ENCODE peak calls at places on chromosomes 13 and 19, in eight cellular contexts. N, L, M, K, A, H, V and Z are unnamed samples. For H3K9me3, the result is how much of the 10 kb centered on the place peaks cover.

GRCh38 chr13:71015516-71015915 is 851.5 kb downstream of the DACH1 start:
- DNase-seq in K (no peak), H (no peak), A (no peak), N (no peak), M (no peak), L (no peak), V (no peak), Z (no peak)

GRCh38 chr19:23991170-23991569 is 76.5 kb downstream of the ZNF726 start:
- DNase-seq in H (no peak), V (peak), L (no peak), K (no peak), N (no peak), A (peak), M (peak), Z (no peak)

GRCh38 chr13:73000027-73000674 is 58.7 kb upstream of the KLF5 start:
- DNase-seq in M (peak), L (peak), V (peak), N (no peak), K (no peak), A (peak), H (no peak), Z (no peak)

GRCh38 chr13:110813646-110814624 is 100.4 kb downstream of the ING1 start:
- DNase-seq in N (no peak), M (no peak), V (no peak), H (peak), K (no peak), A (no peak), L (no peak), Z (peak)

GRCh38 chr13:21812192-21812626 is 141.3 kb downstream of the FGF9 start:
- DNase-seq in H (no peak), V (no peak), M (no peak), N (no peak), K (no peak), A (no peak), L (peak), Z (no peak)

GRCh38 chr19:49881672-49882394 is 4.3 kb downstream of the TBC1D17 start:
- DNase-seq in H (peak), M (no peak), N (no peak), L (no peak), V (no peak), K (no peak), A (no peak), Z (peak)

GRCh38 chr19:53594811-53595509 is 36.8 kb upstream of the DPRX start:
- DNase-seq in L (no peak), H (peak), K (no peak), M (no peak), A (no peak), V (no peak), N (no peak), Z (no peak)

GRCh38 chr13:63595811-63596210 is 2180.2 kb upstream of the PCDH20 start:
- DNase-seq in H (peak), V (no peak), L (no peak), N (no peak), A (no peak), M (no peak), K (no peak), Z (no peak)

GRCh38 chr13:21683034-21683733 is 12.3 kb downstream of the FGF9 start:
- DNase-seq in N (no peak), H (no peak), A (peak), K (no peak), M (no peak), L (no peak), V (peak), Z (no peak)

GRCh38 chr13:65063753-65064152 is 2166.4 kb downstream of the PCDH9 start:
- DNase-seq in L (peak), N (no peak), A (peak), M (no peak), V (no peak), H (no peak), K (no peak), Z (no peak)

GRCh38 chr13:105642511-105642958 is 892.9 kb downstream of the EFNB2 start:
- DNase-seq in H (no peak), N (no peak), L (no peak), K (no peak), A (peak), V (no peak), M (no peak), Z (no peak)

GRCh38 chr13:96898212-96898611 is 96.1 kb downstream of the OXGR1 start:
- DNase-seq in M (no peak), V (no peak), A (peak), H (no peak), N (no peak), K (no peak), L (peak), Z (no peak)

GRCh38 chr19:7373862-7374261 is 25.1 kb downstream of the ARHGEF18 start:
- DNase-seq in K (no peak), H (no peak), V (no peak), A (no peak), M (no peak), L (peak), N (no peak), Z (no peak)

GRCh38 chr19:45670670-45671453 is 2.8 kb downstream of the GIPR start:
- DNase-seq in N (peak), M (peak), H (peak), K (peak), A (no peak), L (peak), V (peak), Z (no peak)

GRCh38 chr19:46537136-46538097 is 41.8 kb upstream of the PNMA8B start:
- DNase-seq in N (peak), K (peak), M (peak), V (no peak), H (no peak), L (peak), A (no peak), Z (peak)

GRCh38 chr13:27952931-27953670 is 16.0 kb downstream of the CDX2 start:
- DNase-seq in M (no peak), K (no peak), A (no peak), V (no peak), L (no peak), N (peak), H (no peak), Z (no peak)

GRCh38 chr19:4678881-4679379 is 8.8 kb upstream of the MYDGF start:
- DNase-seq in V (no peak), N (no peak), L (peak), K (no peak), H (no peak), M (peak), A (no peak), Z (no peak)

GRCh38 chr19:4369109-4369887 is 25.9 kb downstream of the MPND start:
- DNase-seq in M (peak), K (peak), L (no peak), A (no peak), H (peak), V (peak), N (peak), Z (no peak)

GRCh38 chr19:48480151-48480475 is 10.9 kb downstream of the CYTH2 start:
- DNase-seq in N (peak), K (peak), A (no peak), V (no peak), M (no peak), L (peak), H (peak), Z (peak)

GRCh38 chr13:74128171-74128767 is 5.9 kb downstream of the KLF12 start:
- DNase-seq in A (peak), N (no peak), K (no peak), M (no peak), H (no peak), V (no peak), L (no peak), Z (no peak)

GRCh38 chr19:38669532-38669931 is 22.1 kb downstream of the ACTN4 start:
- DNase-seq in V (no peak), L (no peak), M (no peak), N (peak), A (no peak), K (peak), H (no peak), Z (no peak)

GRCh38 chr19:13408889-13409518 is 97.3 kb downstream of the CACNA1A start:
- DNase-seq in N (no peak), H (no peak), L (no peak), K (no peak), A (no peak), V (no peak), M (no peak), Z (no peak)

GRCh38 chr19:31415322-31415721 is 66.1 kb upstream of the TSHZ3 start:
- DNase-seq in K (no peak), N (no peak), A (no peak), H (no peak), V (no peak), L (no peak), M (no peak), Z (no peak)

GRCh38 chr13:51729853-51730553 is 74.0 kb downstream of the DHRS12 start:
- DNase-seq in N (no peak), K (no peak), M (no peak), L (peak), A (peak), H (no peak), V (no peak), Z (peak)

GRCh38 chr19:38043649-38044144 is 136.7 kb downstream of the SIPA1L3 start:
- DNase-seq in V (no peak), N (no peak), H (no peak), M (no peak), A (no peak), K (no peak), L (no peak), Z (no peak)

GRCh38 chr13:113153810-113154748 is 4.4 kb upstream of the PROZ start:
- DNase-seq in M (peak), N (peak), V (no peak), L (peak), K (peak), A (peak), H (peak), Z (peak)

GRCh38 chr13:84962849-84963248 is 836.4 kb downstream of the SLITRK6 start:
- DNase-seq in L (no peak), V (no peak), H (no peak), K (no peak), A (no peak), N (no peak), M (no peak), Z (no peak)

GRCh38 chr13:49958321-49958720 is 22.2 kb upstream of the SPRYD7 start:
- DNase-seq in A (peak), H (no peak), V (no peak), L (no peak), M (no peak), N (no peak), K (no peak), Z (no peak)

GRCh38 chr13:36819811-36820140 is 754 bp downstream of the RFXAP start:
- DNase-seq in K (no peak), H (no peak), L (peak), N (no peak), A (peak), M (no peak), V (no peak), Z (no peak)

GRCh38 chr19:8610041-8610927 is at the start of gene ADAMTS10:
- DNase-seq in N (no peak), H (peak), V (no peak), M (no peak), A (peak), L (peak), K (no peak), Z (peak)

GRCh38 chr13:23212621-23213020 is 31.8 kb downstream of the SGCG start:
- DNase-seq in M (no peak), A (peak), K (no peak), L (peak), V (no peak), N (no peak), H (no peak), Z (no peak)

GRCh38 chr13:50635504-50635903 is 208.0 kb downstream of the DLEU7 start:
- DNase-seq in A (no peak), L (no peak), N (no peak), V (no peak), K (peak), H (no peak), M (peak), Z (peak)

GRCh38 chr19:54160182-54160811 is 776 bp upstream of the LENG1 start:
- DNase-seq in H (no peak), N (peak), L (peak), K (no peak), V (no peak), A (no peak), M (no peak), Z (no peak)

GRCh38 chr19:46951236-46951986 is 68.2 kb upstream of the NPAS1 start:
- DNase-seq in L (peak), K (no peak), A (peak), H (no peak), N (peak), V (peak), M (no peak), Z (no peak)

GRCh38 chr19:40549007-40549708 is 27.5 kb upstream of the SHKBP1 start:
- DNase-seq in N (peak), K (peak), V (peak), M (peak), A (peak), L (peak), H (peak), Z (no peak)

DNA sequence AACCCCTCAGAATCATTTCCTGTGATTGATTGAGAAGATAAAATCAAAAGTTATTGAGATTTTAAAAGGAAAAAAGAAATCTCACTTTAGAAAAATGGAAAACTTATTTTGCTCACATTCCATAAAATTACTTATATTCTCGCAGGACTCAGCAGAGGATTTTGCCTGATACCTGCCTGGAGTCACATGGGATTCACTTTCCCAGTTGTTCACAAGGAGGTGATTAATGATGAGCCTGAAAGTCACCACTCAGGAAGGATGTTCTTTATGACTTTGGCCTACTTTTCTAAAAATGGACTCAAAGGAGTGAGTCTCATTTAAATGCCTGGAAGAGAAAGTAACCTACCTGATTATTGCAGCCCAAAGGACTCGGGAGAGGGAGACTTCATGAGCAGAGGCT is 34.5 kb upstream of the FAM216B start:
- DNase-seq in K (no peak), A (no peak), M (no peak), V (no peak), N (no peak), L (no peak), H (no peak), Z (no peak)
- TF ChIP-seq CTCF in K (no peak), A (no peak), M (no peak), V (no peak), N (no peak), L (no peak), H (no peak), Z (no peak)

GRCh38 chr19:56837004-56837403 is 3.5 kb downstream of the PEG3 start:
- DNase-seq in N (no peak), A (no peak), L (peak), M (no peak), V (no peak), H (no peak), K (no peak), Z (no peak)

GRCh38 chr19:56838680-56838929 is 1.9 kb downstream of the PEG3 start:
- DNase-seq in V (no peak), L (no peak), A (no peak), K (no peak), N (no peak), H (no peak), M (no peak), Z (no peak)

GRCh38 chr19:56837492-56837891 is 3.0 kb downstream of the PEG3 start:
- DNase-seq in M (no peak), N (peak), K (no peak), H (peak), L (peak), V (no peak), A (no peak), Z (peak)

GRCh38 chr19:56838930-56839664 is 1.4 kb downstream of the PEG3 start:
- DNase-seq in N (peak), V (no peak), M (no peak), K (peak), L (peak), H (peak), A (peak), Z (peak)

DNA sequence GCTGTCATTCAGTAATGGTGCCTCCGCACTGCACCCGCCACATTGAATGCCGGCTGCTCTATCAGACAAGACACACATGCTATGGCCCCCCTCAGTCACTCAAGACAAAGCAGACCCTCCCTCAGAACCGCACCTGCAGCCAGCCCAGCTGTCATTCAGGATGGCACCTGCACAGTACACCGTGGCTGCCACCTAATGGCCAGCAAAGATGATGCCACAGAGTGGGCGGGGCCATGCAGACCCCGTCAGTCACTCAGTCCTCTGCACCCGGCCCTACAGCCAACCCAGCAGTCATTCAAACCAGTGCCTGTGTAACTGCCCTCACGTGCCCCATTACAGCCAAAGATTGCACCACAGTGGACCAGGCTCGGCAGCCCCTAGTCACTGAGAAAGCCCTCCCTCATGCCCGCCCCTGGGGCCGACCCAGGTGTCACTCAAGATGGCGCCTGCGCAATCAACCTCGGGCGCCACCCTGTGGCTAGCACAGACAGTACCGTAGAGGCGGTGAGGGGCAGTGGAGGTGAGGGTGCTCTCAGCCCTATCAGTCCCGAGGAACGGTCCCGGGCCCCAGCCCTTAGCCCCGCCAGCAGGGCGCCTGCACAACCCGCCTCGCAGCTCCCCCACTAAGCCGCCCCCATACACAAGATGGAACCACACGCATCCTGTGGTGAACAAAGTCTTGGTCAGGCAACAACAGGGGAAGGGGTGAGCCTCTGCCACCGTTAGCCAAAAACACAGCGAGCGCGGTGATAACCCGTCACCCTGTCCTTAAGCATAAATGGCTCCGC is 2.4 kb downstream of the PEG3 start:
- DNase-seq in A (no peak), H (peak), N (peak), K (no peak), V (no peak), M (no peak), L (peak), Z (peak)
- H3K4me3 ChIP-seq in A (peak), H (peak), N (no peak), K (peak), V (no peak), M (no peak), L (peak), Z (peak)

GRCh38 chr19:21812448-21812847 is 23.5 kb downstream of the ZNF43 start:
- DNase-seq in L (no peak), H (no peak), V (no peak), K (no peak), M (no peak), A (no peak), N (no peak), Z (no peak)
- H3K9me3 ChIP-seq in L (half or more), H (half or more), V (under half), K (under half), M (half or more), A (under half), N (half or more), Z (under half)

DNA sequence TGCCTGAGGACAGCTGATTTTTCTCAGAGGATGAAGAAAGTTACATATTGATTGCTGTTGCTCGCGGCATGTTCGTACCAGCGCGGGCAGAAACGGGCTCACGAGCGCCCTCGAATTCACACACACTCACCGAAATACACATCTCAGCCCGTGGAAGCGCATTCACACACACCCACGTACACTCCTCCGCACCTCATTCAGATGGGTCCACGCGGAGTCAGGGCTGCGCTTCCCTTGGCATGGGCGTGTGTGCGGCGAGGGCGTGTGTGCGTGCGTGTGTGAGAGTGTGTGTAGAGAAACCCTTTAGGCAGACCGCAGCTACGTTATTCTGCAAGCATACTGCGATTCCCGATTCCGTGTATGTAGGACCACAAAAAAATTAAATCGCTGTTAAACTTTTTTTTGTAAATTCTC is 2.1 kb upstream of the PCDH17 start:
- DNase-seq in V (no peak), H (peak), L (peak), M (no peak), K (no peak), A (peak), N (no peak), Z (peak)
- TF ChIP-seq CTCF in V (no peak), H (no peak), L (peak), M (no peak), K (no peak), A (no peak), N (no peak), Z (no peak)

GRCh38 chr19:41991025-41991424 is 3.0 kb downstream of the ATP1A3 start:
- DNase-seq in N (no peak), V (no peak), K (no peak), M (no peak), A (no peak), L (no peak), H (peak), Z (no peak)

GRCh38 chr19:41987141-41987860 is 6.7 kb downstream of the ATP1A3 start:
- DNase-seq in M (no peak), H (no peak), V (no peak), K (no peak), L (no peak), N (no peak), A (no peak), Z (no peak)

GRCh38 chr19:41990028-41990427 is 4.0 kb downstream of the ATP1A3 start:
- DNase-seq in V (no peak), L (no peak), K (no peak), N (no peak), M (no peak), H (no peak), A (no peak), Z (no peak)

GRCh38 chr19:41990615-41991014 is 3.4 kb downstream of the ATP1A3 start:
- DNase-seq in H (no peak), V (no peak), A (no peak), K (no peak), M (no peak), N (no peak), L (no peak), Z (no peak)

GRCh38 chr19:41988947-41989346 is 5.1 kb downstream of the ATP1A3 start:
- DNase-seq in N (no peak), K (no peak), H (no peak), M (no peak), A (no peak), V (no peak), L (no peak), Z (no peak)
- H3K4me3 ChIP-seq in N (no peak), K (no peak), H (no peak), M (no peak), A (no peak), V (no peak), L (no peak), Z (no peak)

GRCh38 chr19:34972163-34972705 is 8.2 kb upstream of the ZNF792 start:
- DNase-seq in V (no peak), N (no peak), L (no peak), H (no peak), K (no peak), M (no peak), A (no peak), Z (no peak)
- H3K9me3 ChIP-seq in V (under half), N (under half), L (under half), H (under half), K (under half), M (under half), A (under half), Z (under half)